ENCODE peak calls at places on chromosome 4, in five cellular contexts. One of them, this sample, is unnamed.

GRCh38 chr4:915595-915994 is 16.5 kb downstream of the GAK start:
- DNase-seq in dermis blood vessel endothelial cell: peak; percentile 31
- DNase-seq in coronary artery: no peak
- DNase-seq in NCI-H460: no peak
- DNase-seq in OCI-M1: peak; percentile 49
- DNase-seq in this sample: no peak

GRCh38 chr4:168257663-168258235 is 60.8 kb downstream of the DDX60 start:
- DNase-seq in dermis blood vessel endothelial cell: no peak
- DNase-seq in coronary artery: no peak
- DNase-seq in NCI-H460: no peak
- DNase-seq in OCI-M1: peak; percentile 98
- DNase-seq in this sample: no peak

GRCh38 chr4:145289403-145290076 is 109.2 kb upstream of the OTUD4 start:
- DNase-seq in dermis blood vessel endothelial cell: no peak
- DNase-seq in coronary artery: no peak
- DNase-seq in NCI-H460: no peak
- DNase-seq in OCI-M1: no peak
- DNase-seq in this sample: no peak

GRCh38 chr4:133152330-133152791 is 3.3 kb downstream of the PCDH10 start:
- DNase-seq in dermis blood vessel endothelial cell: peak; percentile 5
- DNase-seq in coronary artery: no peak
- DNase-seq in NCI-H460: no peak
- DNase-seq in OCI-M1: no peak
- DNase-seq in this sample: no peak

GRCh38 chr4:133969202-133969873 is 232.3 kb downstream of the PABPC4L start:
- DNase-seq in dermis blood vessel endothelial cell: no peak
- DNase-seq in coronary artery: no peak
- DNase-seq in NCI-H460: no peak
- DNase-seq in OCI-M1: peak; percentile 89
- DNase-seq in this sample: peak; percentile 1

GRCh38 chr4:1793496-1793840 is 375 bp downstream of the FGFR3 start:
- DNase-seq in dermis blood vessel endothelial cell: peak; percentile 32
- DNase-seq in coronary artery: no peak
- DNase-seq in NCI-H460: no peak
- DNase-seq in OCI-M1: peak; percentile 53
- DNase-seq in this sample: peak; percentile 45

GRCh38 chr4:140871368-140871767 is 115.2 kb upstream of the TBC1D9 start:
- DNase-seq in dermis blood vessel endothelial cell: no peak
- DNase-seq in coronary artery: no peak
- DNase-seq in NCI-H460: no peak
- DNase-seq in OCI-M1: no peak
- DNase-seq in this sample: no peak

GRCh38 chr4:172096771-172097170 is 283.6 kb downstream of the GALNTL6 start:
- DNase-seq in dermis blood vessel endothelial cell: no peak
- DNase-seq in coronary artery: no peak
- DNase-seq in NCI-H460: no peak
- DNase-seq in OCI-M1: no peak
- DNase-seq in this sample: no peak

GRCh38 chr4:839675-840443 is 13.9 kb upstream of the CPLX1 start:
- DNase-seq in dermis blood vessel endothelial cell: no peak
- DNase-seq in coronary artery: no peak
- DNase-seq in NCI-H460: no peak
- DNase-seq in OCI-M1: no peak
- DNase-seq in this sample: no peak

GRCh38 chr4:874971-875817 is 49.3 kb upstream of the CPLX1 start:
- DNase-seq in dermis blood vessel endothelial cell: no peak
- DNase-seq in coronary artery: no peak
- DNase-seq in NCI-H460: no peak
- DNase-seq in OCI-M1: no peak
- DNase-seq in this sample: no peak

GRCh38 chr4:61374612-61374920 is 174.4 kb downstream of the ADGRL3 start:
- DNase-seq in dermis blood vessel endothelial cell: no peak
- DNase-seq in coronary artery: no peak
- DNase-seq in NCI-H460: no peak
- DNase-seq in OCI-M1: no peak
- DNase-seq in this sample: no peak

GRCh38 chr4:153418114-153418513 is 48.0 kb upstream of the TMEM131L start:
- DNase-seq in dermis blood vessel endothelial cell: no peak
- DNase-seq in coronary artery: no peak
- DNase-seq in NCI-H460: no peak
- DNase-seq in OCI-M1: no peak
- DNase-seq in this sample: no peak

GRCh38 chr4:102169345-102169744 is 175.9 kb downstream of the SLC39A8 start:
- DNase-seq in dermis blood vessel endothelial cell: no peak
- DNase-seq in coronary artery: no peak
- DNase-seq in NCI-H460: no peak
- DNase-seq in OCI-M1: no peak
- DNase-seq in this sample: no peak